ENCODE peak calls at places on chromosome 4, in nine cellular contexts. H is fibroblast of lung, A is neural progenitor cell, W is mammary epithelial cell, T is keratinocyte, K is HepG2, I is OCI-LY7, C is K562, O is H9. G is an unnamed sample.

GRCh38 chr4:186651624-186652023 is 72.0 kb downstream of the FAT1 start:
- DNase-seq in H (peak; percentile 76), A (peak; percentile 82), W (no peak), T (no peak), K (no peak), I (no peak), C (no peak), O (no peak), G (peak; percentile 69)

GRCh38 chr4:15238720-15239119 is 189.1 kb upstream of the C1QTNF7 start:
- DNase-seq in H (peak; percentile 30), A (peak; percentile 60), W (peak; percentile 25), T (no peak), K (peak; percentile 5), I (peak; percentile 30), C (peak; percentile 41), O (peak; percentile 58), G (no peak)

GRCh38 chr4:158315706-158316105 is 105.4 kb downstream of the TMEM144 start:
- DNase-seq in H (peak; percentile 90), A (no peak), W (no peak), T (no peak), K (no peak), I (no peak), C (no peak), O (no peak), G (peak; percentile 89)

GRCh38 chr4:6283282-6283681 is 13.6 kb downstream of the WFS1 start:
- DNase-seq in H (no peak), A (no peak), W (no peak), T (no peak), K (no peak), I (no peak), C (no peak), O (no peak), G (no peak)

GRCh38 chr4:54553001-54553400 is 104.8 kb upstream of the KIT start:
- DNase-seq in H (peak; percentile 50), A (no peak), W (no peak), T (no peak), K (no peak), I (no peak), C (no peak), O (no peak), G (peak; percentile 44)

GRCh38 chr4:152991361-152991760 is 55.2 kb downstream of the FHDC1 start:
- DNase-seq in H (no peak), A (no peak), W (no peak), T (no peak), K (no peak), I (peak; percentile 13), C (no peak), O (no peak), G (no peak)

GRCh38 chr4:66489370-66489769 is 819.1 kb upstream of the EPHA5 start:
- DNase-seq in H (no peak), A (no peak), W (no peak), T (no peak), K (no peak), I (no peak), C (no peak), O (no peak), G (peak; percentile 2)

GRCh38 chr4:84099591-84099990 is 399.5 kb downstream of the NKX6-1 start:
- DNase-seq in H (peak; percentile 41), A (no peak), W (no peak), T (no peak), K (no peak), I (no peak), C (no peak), O (no peak), G (peak; percentile 26)

GRCh38 chr4:65983062-65983461 is 312.8 kb upstream of the EPHA5 start:
- DNase-seq in H (peak; percentile 72), A (no peak), W (no peak), T (no peak), K (no peak), I (no peak), C (no peak), O (no peak), G (peak; percentile 68)

GRCh38 chr4:122537388-122538135 is 81.0 kb upstream of the IL2 start:
- DNase-seq in H (no peak), A (no peak), W (no peak), T (no peak), K (no peak), I (no peak), C (no peak), O (no peak), G (no peak)

GRCh38 chr4:131337956-131338355 is 1811.1 kb upstream of the PCDH10 start:
- DNase-seq in H (no peak), A (no peak), W (no peak), T (no peak), K (no peak), I (no peak), C (no peak), O (no peak), G (no peak)

GRCh38 chr4:76197971-76198410 is 15.6 kb downstream of the SCARB2 start:
- DNase-seq in H (peak; percentile 89), A (peak; percentile 45), W (peak; percentile 75), T (no peak), K (no peak), I (no peak), C (peak; percentile 25), O (no peak), G (peak; percentile 84)

GRCh38 chr4:124633285-124633941 is 79.1 kb downstream of the ANKRD50 start:
- DNase-seq in H (no peak), A (no peak), W (no peak), T (no peak), K (no peak), I (no peak), C (no peak), O (no peak), G (no peak)

GRCh38 chr4:30642520-30642919 is 77.6 kb upstream of the PCDH7 start:
- DNase-seq in H (no peak), A (no peak), W (no peak), T (no peak), K (no peak), I (no peak), C (no peak), O (no peak), G (no peak)

GRCh38 chr4:158938462-158939044 is 164.3 kb upstream of the RAPGEF2 start:
- DNase-seq in H (peak; percentile 61), A (no peak), W (no peak), T (no peak), K (no peak), I (no peak), C (no peak), O (no peak), G (peak; percentile 57)

GRCh38 chr4:106063009-106063408 is 167.7 kb downstream of the NPNT start:
- DNase-seq in H (peak; percentile 76), A (no peak), W (peak; percentile 4), T (no peak), K (no peak), I (no peak), C (no peak), O (no peak), G (peak; percentile 72)

GRCh38 chr4:156778093-156778492 is 193.5 kb downstream of the PDGFC start:
- DNase-seq in H (peak; percentile 85), A (no peak), W (peak; percentile 39), T (no peak), K (no peak), I (no peak), C (no peak), O (no peak), G (peak; percentile 82)

GRCh38 chr4:12203945-12204344 is 775.3 kb upstream of the HS3ST1 start:
- DNase-seq in H (no peak), A (no peak), W (no peak), T (no peak), K (no peak), I (no peak), C (no peak), O (no peak), G (no peak)

GRCh38 chr4:185912779-185913178 is 100.8 kb upstream of the SORBS2 start:
- DNase-seq in H (no peak), A (no peak), W (peak; percentile 33), T (no peak), K (no peak), I (no peak), C (no peak), O (no peak), G (no peak)

GRCh38 chr4:107900067-107900466 is 31.3 kb upstream of the CYP2U1 start:
- DNase-seq in H (no peak), A (no peak), W (no peak), T (no peak), K (no peak), I (no peak), C (no peak), O (no peak), G (no peak)
- H3K79me2 ChIP-seq in H (no peaks in the 10 kb centered on the region), A (no peaks in the 10 kb centered on the region), W (peaks cover 21% of the 10 kb centered on the region), T (peaks cover 2% of the 10 kb centered on the region), K (no peaks in the 10 kb centered on the region), I (no peaks in the 10 kb centered on the region), C (no peaks in the 10 kb centered on the region), O (no peaks in the 10 kb centered on the region), G (no peaks in the 10 kb centered on the region)

DNA sequence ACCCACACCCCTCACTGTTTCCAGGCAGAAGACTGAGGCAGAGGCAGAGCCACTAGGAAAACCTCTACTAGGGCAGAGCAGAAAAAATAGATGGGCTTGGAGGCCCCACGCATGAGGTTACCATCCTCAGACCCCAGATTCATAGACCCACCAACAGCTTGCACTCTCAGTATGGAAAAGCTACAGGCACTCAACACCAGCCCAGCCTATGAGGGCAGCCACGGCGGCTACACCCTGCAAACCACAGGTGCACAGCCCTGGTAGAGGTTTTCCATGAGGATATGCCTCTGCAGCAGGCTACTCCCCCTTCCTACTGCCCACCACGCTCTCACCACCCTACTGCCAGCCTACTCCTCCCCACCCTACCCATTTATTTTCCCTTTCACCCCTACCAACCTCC is 235.1 kb downstream of the CWH43 start:
- DNase-seq in H (no peak), A (no peak), W (no peak), T (no peak), K (no peak), I (no peak), C (peak; percentile 13), O (no peak), G (no peak)
- H3K9me3 ChIP-seq in H (no peaks in the 10 kb centered on the region), A (peaks cover 15% of the 10 kb centered on the region), W (peaks cover 42% of the 10 kb centered on the region), T (peaks cover 4% of the 10 kb centered on the region), K (peaks cover 63% of the 10 kb centered on the region), I (no peaks in the 10 kb centered on the region), C (no peaks in the 10 kb centered on the region), O (peaks cover 56% of the 10 kb centered on the region), G (peaks cover 8% of the 10 kb centered on the region)

DNA sequence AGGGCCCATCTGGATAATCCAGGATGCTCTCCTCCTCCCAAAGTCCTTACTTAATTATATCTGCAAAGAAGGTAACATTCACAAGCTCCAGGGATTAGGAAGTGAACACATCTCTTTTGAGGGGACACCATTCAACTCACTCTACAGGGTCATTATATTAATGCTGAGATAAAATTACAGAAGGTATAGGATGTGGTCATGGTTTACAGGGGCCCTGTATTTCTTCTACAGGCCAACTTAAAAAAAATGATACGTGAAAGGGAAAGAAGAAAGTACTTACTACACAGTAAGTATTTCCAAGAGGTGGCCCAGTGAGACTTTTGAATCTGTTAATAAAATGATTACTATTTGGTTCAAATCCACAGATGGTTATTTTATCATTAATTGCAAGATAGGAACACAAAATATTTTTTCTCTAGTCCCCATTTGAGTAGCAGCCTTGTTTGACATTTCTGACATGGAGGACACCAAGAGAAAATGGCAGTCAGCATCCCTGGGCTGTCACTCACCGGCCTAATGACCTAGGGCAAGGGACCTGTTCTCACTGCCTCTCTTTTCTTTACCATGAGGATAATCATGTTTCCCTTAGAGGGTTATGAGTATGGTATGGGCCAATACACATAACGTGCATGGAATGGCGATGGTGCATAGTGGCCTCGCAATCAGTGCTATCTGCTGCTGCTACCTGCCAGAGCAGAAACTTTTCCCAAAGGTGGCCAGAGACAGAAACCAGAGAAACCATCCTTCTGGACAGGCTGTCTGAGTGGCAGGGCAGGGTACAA is 140.5 kb downstream of the PTTG2 start:
- DNase-seq in H (no peak), A (no peak), W (peak; percentile 21), T (no peak), K (no peak), I (no peak), C (no peak), O (no peak), G (no peak)
- H3K27ac ChIP-seq in H (no peak overlapping the region), A (no peak overlapping the region), W (peak overlapping the region; percentile 99), T (peak overlapping the region; percentile 99), K (no peak overlapping the region), I (no peak overlapping the region), C (no peak overlapping the region), O (no peak overlapping the region), G (peak overlapping the region; percentile 89)

GRCh38 chr4:93433840-93434239 is 394.7 kb upstream of the ATOH1 start:
- DNase-seq in H (no peak), A (no peak), W (no peak), T (no peak), K (peak; percentile 29), I (no peak), C (no peak), O (no peak), G (no peak)
- H3K79me2 ChIP-seq in H (no peaks in the 10 kb centered on the region), A (no peaks in the 10 kb centered on the region), W (no peaks in the 10 kb centered on the region), T (no peaks in the 10 kb centered on the region), K (no peaks in the 10 kb centered on the region), I (no peaks in the 10 kb centered on the region), C (no peaks in the 10 kb centered on the region), O (no peaks in the 10 kb centered on the region), G (no peaks in the 10 kb centered on the region)

G was measured in astrocyte.